ENCODE peak calls at places on chromosome 20, in four cellular contexts. F is T-cell, N is foreskin fibroblast, Z is H4. Y is an unnamed sample.

GRCh38 chr20:25274891-25275812 is 27.3 kb downstream of the PYGB start:
- DNase-seq in F (no peak), N (no peak), Z (no peak), Y (no peak)

GRCh38 chr20:38779247-38780097 is 26.0 kb upstream of the PPP1R16B start:
- DNase-seq in F (no peak), N (no peak), Z (no peak), Y (no peak)

GRCh38 chr20:19814241-19814640 is 56.2 kb downstream of the RIN2 start:
- DNase-seq in F (no peak), N (no peak), Z (no peak), Y (no peak)

GRCh38 chr20:6746901-6747609 is 20.4 kb upstream of the BMP2 start:
- DNase-seq in F (no peak), N (no peak), Z (no peak), Y (no peak)

GRCh38 chr20:9409352-9409751 is 105.0 kb upstream of the LAMP5 start:
- DNase-seq in F (no peak), N (peak), Z (no peak), Y (no peak)

GRCh38 chr20:19652591-19653026 is 105.4 kb upstream of the RIN2 start:
- DNase-seq in F (no peak), N (no peak), Z (no peak), Y (no peak)

GRCh38 chr20:40652426-40652825 is 36.6 kb downstream of the MAFB start:
- DNase-seq in F (no peak), N (no peak), Z (no peak), Y (no peak)

GRCh38 chr20:13525225-13525940 is 113.3 kb downstream of the TASP1 start:
- DNase-seq in F (no peak), N (peak), Z (peak), Y (no peak)

GRCh38 chr20:15942130-15942529 is 631.1 kb downstream of the KIF16B start:
- DNase-seq in F (no peak), N (peak), Z (peak), Y (no peak)

GRCh38 chr20:45841407-45842129 is 8.0 kb downstream of the SNX21 start:
- DNase-seq in F (no peak), N (no peak), Z (no peak), Y (no peak)

GRCh38 chr20:48002517-48002970 is 217.3 kb upstream of the SULF2 start:
- DNase-seq in F (no peak), N (no peak), Z (peak), Y (peak)

GRCh38 chr20:62819494-62820174 is 2.8 kb downstream of the COL9A3 start:
- DNase-seq in F (no peak), N (peak), Z (no peak), Y (no peak)

GRCh38 chr20:22619272-22619671 is 34.9 kb upstream of the FOXA2 start:
- DNase-seq in F (no peak), N (no peak), Z (no peak), Y (no peak)

GRCh38 chr20:10449270-10449669 is 14.2 kb downstream of the SLX4IP start:
- DNase-seq in F (no peak), N (no peak), Z (no peak), Y (no peak)

GRCh38 chr20:20465259-20465658 is 97.4 kb downstream of the INSM1 start:
- DNase-seq in F (no peak), N (no peak), Z (no peak), Y (no peak)

GRCh38 chr20:34771680-34772081 is 53.8 kb downstream of the NCOA6 start:
- DNase-seq in F (no peak), N (peak), Z (no peak), Y (no peak)

GRCh38 chr20:37323985-37324384 is 22.0 kb upstream of the SRC start:
- DNase-seq in F (no peak), N (peak), Z (no peak), Y (no peak)